ENCODE peak calls at places on chromosome 6, in five cellular contexts. U is neuronal stem cell, H is H1, E is mesenchymal stem cell, X is trophoblast cell. Y is an unnamed sample.

GRCh38 chr6:64259372-64259771 is 623.8 kb downstream of the PHF3 start:
- DNase-seq in H (no peak), U (no peak), E (no peak), X (no peak), Y (no peak)

GRCh38 chr6:8194499-8194898 is 92.2 kb upstream of the EEF1E1 start:
- DNase-seq in E (no peak), H (no peak), X (no peak), U (no peak), Y (no peak)

GRCh38 chr6:41728073-41728936 is 7.1 kb downstream of the TFEB start:
- DNase-seq in H (no peak), X (no peak), U (no peak), E (no peak), Y (no peak)

GRCh38 chr6:123806561-123806960 is 2.9 kb downstream of the NKAIN2 start:
- DNase-seq in X (no peak), E (no peak), U (no peak), H (no peak), Y (no peak)

GRCh38 chr6:82264824-82265223 is 17.3 kb upstream of the IBTK start:
- DNase-seq in E (no peak), X (peak; percentile 27), H (no peak), U (no peak), Y (peak; percentile 59)

GRCh38 chr6:52790841-52791240 is 12.8 kb downstream of the GSTA1 start:
- DNase-seq in E (no peak), H (no peak), U (no peak), X (peak; percentile 87), Y (no peak)

GRCh38 chr6:39206250-39206721 is 23.0 kb downstream of the KCNK5 start:
- DNase-seq in X (peak; percentile 35), E (no peak), H (no peak), U (no peak), Y (peak; percentile 51)

GRCh38 chr6:43125555-43125954 is 45.5 kb upstream of the SRF start:
- DNase-seq in H (no peak), X (no peak), U (no peak), E (peak; percentile 67), Y (no peak)

GRCh38 chr6:97443408-97444080 is 160.5 kb upstream of the MMS22L start:
- DNase-seq in U (no peak), H (no peak), E (no peak), X (no peak), Y (no peak)

GRCh38 chr6:45445749-45446454 is 68.2 kb upstream of the SUPT3H start:
- DNase-seq in H (no peak), X (peak; percentile 97), E (peak; percentile 99), U (peak; percentile 5), Y (peak; percentile 33)

GRCh38 chr6:112579601-112580000 is 232.5 kb downstream of the RFPL4B start:
- DNase-seq in E (no peak), H (no peak), X (no peak), U (no peak), Y (no peak)

GRCh38 chr6:112576421-112576820 is 229.3 kb downstream of the RFPL4B start:
- DNase-seq in H (no peak), E (no peak), U (no peak), X (no peak), Y (no peak)

GRCh38 chr6:112575309-112575834 is 228.2 kb downstream of the RFPL4B start:
- DNase-seq in U (no peak), X (no peak), E (no peak), H (no peak), Y (no peak)

GRCh38 chr6:112581015-112581414 is 233.9 kb downstream of the RFPL4B start:
- DNase-seq in E (no peak), U (no peak), H (no peak), X (no peak), Y (no peak)
- H2BK12ac ChIP-seq in E (no peak overlapping the region), U (no peak overlapping the region), H (no peak overlapping the region), X (no peak overlapping the region), Y (no peak overlapping the region)

DNA sequence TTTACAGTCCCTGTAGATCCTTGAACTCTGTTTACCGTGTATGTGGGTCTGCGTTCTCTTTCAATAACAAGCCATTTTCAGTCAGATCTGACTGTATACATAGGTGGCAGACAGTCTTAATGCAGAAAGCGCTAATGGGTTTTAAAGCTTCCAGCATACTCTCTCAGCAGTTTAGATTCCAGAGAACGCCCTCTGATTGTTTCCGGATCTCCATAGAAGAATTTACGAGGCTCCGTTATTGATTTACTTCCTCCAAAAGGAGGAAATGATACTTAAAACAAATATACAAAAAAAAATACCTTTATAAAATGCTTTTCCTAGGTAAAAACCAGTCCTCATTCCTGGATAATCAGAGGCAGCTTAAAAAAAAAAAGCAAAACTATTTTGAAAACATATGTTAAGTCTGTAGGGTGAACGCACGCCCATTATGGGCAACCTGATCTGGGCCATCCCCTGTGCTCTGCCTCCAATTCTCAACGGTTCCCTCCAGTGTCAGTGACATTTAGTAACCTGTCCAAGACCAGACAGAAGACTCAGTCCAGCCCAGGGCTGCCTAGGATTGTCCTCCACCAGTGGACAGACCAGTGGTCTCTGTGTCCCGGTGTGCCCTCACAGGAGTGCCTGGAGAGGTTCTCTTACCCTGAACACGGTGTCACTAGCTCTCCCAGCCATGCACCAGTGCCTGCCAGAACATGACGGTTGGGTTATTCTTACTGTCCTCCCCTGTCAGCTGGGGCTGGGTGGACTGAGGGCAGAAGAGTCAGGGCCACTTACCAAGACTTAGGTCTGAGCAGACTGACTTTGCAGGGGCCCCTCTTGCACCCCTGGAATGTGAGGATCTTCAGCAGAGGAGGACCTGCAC is 217.3 kb downstream of the ARID1B start:
- DNase-seq in E (no peak), X (no peak), H (no peak), U (no peak), Y (no peak)
- H2BK12ac ChIP-seq in E (peak overlapping the region; percentile 39), X (no peak overlapping the region), H (no peak overlapping the region), U (no peak overlapping the region), Y (no peak overlapping the region)

GRCh38 chr6:56242343-56242742 is 5.0 kb downstream of the COL21A1 start:
- DNase-seq in U (no peak), E (peak; percentile 29), X (no peak), H (no peak), Y (no peak)
- H2BK12ac ChIP-seq in U (no peak overlapping the region), E (no peak overlapping the region), X (no peak overlapping the region), H (no peak overlapping the region), Y (no peak overlapping the region)

DNA sequence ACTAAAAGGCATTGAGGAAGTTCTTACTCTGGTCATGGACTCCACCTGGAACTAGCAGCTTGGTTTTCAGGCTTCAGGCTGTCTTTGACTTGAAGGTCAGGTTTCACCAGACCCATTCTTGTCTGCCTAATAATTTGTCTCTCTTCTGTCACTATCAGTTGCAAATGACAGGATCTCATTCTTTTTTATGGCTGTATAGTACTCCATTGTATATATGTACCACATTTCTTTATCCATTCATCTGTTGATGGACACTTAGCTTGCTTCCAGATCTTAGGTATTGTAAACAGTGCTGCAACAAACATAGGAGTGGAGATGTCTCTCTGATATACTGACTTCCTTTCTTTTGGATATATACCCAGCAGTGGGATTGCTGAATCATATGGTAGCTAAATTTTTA is 73.1 kb upstream of the SYNCRIP start:
- DNase-seq in X (no peak), H (no peak), E (no peak), U (no peak), Y (no peak)
- H2BK12ac ChIP-seq in X (no peak overlapping the region), H (no peak overlapping the region), E (no peak overlapping the region), U (no peak overlapping the region), Y (no peak overlapping the region)

GRCh38 chr6:54730767-54731665 is 115.6 kb upstream of the FAM83B start:
- DNase-seq in X (no peak), H (no peak), U (no peak), E (no peak), Y (no peak)

GRCh38 chr6:54729716-54730115 is 116.9 kb upstream of the FAM83B start:
- DNase-seq in H (no peak), X (no peak), U (no peak), E (no peak), Y (no peak)
- H2BK12ac ChIP-seq in H (no peak overlapping the region), X (no peak overlapping the region), U (no peak overlapping the region), E (no peak overlapping the region), Y (no peak overlapping the region)

GRCh38 chr6:29591677-29592076 is 6.8 kb downstream of the OR2H2 start:
- DNase-seq in X (no peak), E (no peak), U (no peak), H (no peak), Y (no peak)
- H2BK12ac ChIP-seq in X (no peak overlapping the region), E (no peak overlapping the region), U (no peak overlapping the region), H (no peak overlapping the region), Y (no peak overlapping the region)

GRCh38 chr6:5328800-5329199 is 67.5 kb downstream of the FARS2 start:
- DNase-seq in H (no peak), E (no peak), X (no peak), U (no peak), Y (no peak)

GRCh38 chr6:5335020-5335419 is 73.7 kb downstream of the FARS2 start:
- DNase-seq in U (no peak), X (no peak), H (no peak), E (no peak), Y (no peak)

GRCh38 chr6:5333653-5334052 is 72.3 kb downstream of the FARS2 start:
- DNase-seq in E (no peak), U (no peak), X (no peak), H (no peak), Y (no peak)

GRCh38 chr6:5334341-5334740 is 73.0 kb downstream of the FARS2 start:
- DNase-seq in X (no peak), E (no peak), U (no peak), H (no peak), Y (no peak)

DNA sequence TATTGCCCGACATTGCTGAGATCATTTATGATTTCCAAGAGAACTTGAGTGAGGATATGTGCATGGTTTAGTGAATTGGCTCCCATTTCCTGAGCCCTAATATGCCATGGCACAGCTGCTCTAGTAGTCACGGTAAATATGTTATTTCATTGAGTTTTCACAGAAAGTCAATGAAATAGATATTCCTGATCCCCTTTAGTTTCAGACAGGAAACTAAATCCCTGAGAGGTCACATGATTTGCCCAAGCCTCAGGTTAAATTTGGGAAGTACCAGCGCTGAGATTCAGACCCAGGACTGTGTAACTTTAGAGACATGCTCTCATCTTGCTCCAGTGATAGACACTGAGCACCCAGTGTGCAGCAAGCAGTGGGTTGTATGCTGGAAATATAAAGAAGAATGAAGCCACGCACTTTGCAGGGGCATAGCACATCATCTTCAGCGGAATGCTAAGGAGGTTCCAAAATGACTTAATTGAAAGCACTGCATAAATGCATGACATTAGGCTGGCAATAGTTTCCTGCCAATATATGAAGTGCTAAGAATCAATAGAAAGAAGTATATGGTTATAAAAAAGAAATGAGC is 70.6 kb downstream of the FARS2 start:
- DNase-seq in X (no peak), E (no peak), U (no peak), H (no peak), Y (no peak)
- H2BK12ac ChIP-seq in X (no peak overlapping the region), E (no peak overlapping the region), U (no peak overlapping the region), H (no peak overlapping the region), Y (no peak overlapping the region)

Y was measured in H9.